ENCODE peak calls at places on chromosomes 5 and 9, in four cellular contexts. One of them, this sample, is unnamed.

GRCh38 chr5:95942414-95942813 is 19.2 kb downstream of the ELL2 start:
- DNase-seq in A549: no peak
- DNase-seq in fibroblast of the conjunctiva: no peak
- DNase-seq in T-helper 9 cell: no peak
- DNase-seq in this sample: no peak

GRCh38 chr9:4106744-4107143 is 193.1 kb downstream of the GLIS3 start:
- DNase-seq in A549: no peak
- DNase-seq in fibroblast of the conjunctiva: no peak
- DNase-seq in T-helper 9 cell: no peak
- DNase-seq in this sample: no peak

GRCh38 chr5:16916262-16916878 is 19.7 kb downstream of the MYO10 start:
- DNase-seq in A549: peak
- DNase-seq in fibroblast of the conjunctiva: peak
- DNase-seq in T-helper 9 cell: no peak
- DNase-seq in this sample: peak

GRCh38 chr5:96702503-96703383 is 40.6 kb downstream of the CAST start:
- DNase-seq in A549: peak
- DNase-seq in fibroblast of the conjunctiva: peak
- DNase-seq in T-helper 9 cell: peak
- DNase-seq in this sample: peak

GRCh38 chr9:76049341-76049740 is 158.9 kb downstream of the PCSK5 start:
- DNase-seq in A549: no peak
- DNase-seq in fibroblast of the conjunctiva: no peak
- DNase-seq in T-helper 9 cell: no peak
- DNase-seq in this sample: peak

GRCh38 chr9:33129886-33130284 is 37.3 kb downstream of the B4GALT1 start:
- DNase-seq in A549: no peak
- DNase-seq in fibroblast of the conjunctiva: no peak
- DNase-seq in T-helper 9 cell: no peak
- DNase-seq in this sample: peak

GRCh38 chr5:103208460-103208859 is 50.1 kb upstream of the MACIR start:
- DNase-seq in A549: no peak
- DNase-seq in fibroblast of the conjunctiva: no peak
- DNase-seq in T-helper 9 cell: no peak
- DNase-seq in this sample: no peak

GRCh38 chr9:117672397-117672796 is 31.8 kb upstream of the TLR4 start:
- DNase-seq in A549: peak
- DNase-seq in fibroblast of the conjunctiva: no peak
- DNase-seq in T-helper 9 cell: no peak
- DNase-seq in this sample: no peak

GRCh38 chr5:109160468-109160867 is 249.3 kb downstream of the PJA2 start:
- DNase-seq in A549: no peak
- DNase-seq in fibroblast of the conjunctiva: no peak
- DNase-seq in T-helper 9 cell: no peak
- DNase-seq in this sample: no peak

GRCh38 chr9:96818535-96818934 is 35.8 kb downstream of the ZNF782 start:
- DNase-seq in A549: peak
- DNase-seq in fibroblast of the conjunctiva: no peak
- DNase-seq in T-helper 9 cell: no peak
- DNase-seq in this sample: no peak

GRCh38 chr9:613771-614347 is 227.6 kb upstream of the DMRT1 start:
- DNase-seq in A549: peak
- DNase-seq in fibroblast of the conjunctiva: peak
- DNase-seq in T-helper 9 cell: no peak
- DNase-seq in this sample: peak

GRCh38 chr5:154206291-154206690 is 15.8 kb downstream of the GALNT10 start:
- DNase-seq in A549: no peak
- DNase-seq in fibroblast of the conjunctiva: no peak
- DNase-seq in T-helper 9 cell: no peak
- DNase-seq in this sample: no peak

GRCh38 chr9:27528886-27529315 is 713 bp downstream of the MOB3B start:
- DNase-seq in A549: peak
- DNase-seq in fibroblast of the conjunctiva: no peak
- DNase-seq in T-helper 9 cell: peak
- DNase-seq in this sample: peak

GRCh38 chr9:128892223-128892892 is 10.4 kb downstream of the LRRC8A start:
- DNase-seq in A549: peak
- DNase-seq in fibroblast of the conjunctiva: peak
- DNase-seq in T-helper 9 cell: no peak
- DNase-seq in this sample: peak

GRCh38 chr9:130042931-130043653 is at the start of gene FNBP1:
- DNase-seq in A549: peak
- DNase-seq in fibroblast of the conjunctiva: peak
- DNase-seq in T-helper 9 cell: peak
- DNase-seq in this sample: peak

GRCh38 chr5:541148-541887 is 17.1 kb upstream of the SLC9A3 start:
- DNase-seq in A549: no peak
- DNase-seq in fibroblast of the conjunctiva: no peak
- DNase-seq in T-helper 9 cell: no peak
- DNase-seq in this sample: no peak

GRCh38 chr5:10699987-10700386 is 61.0 kb downstream of the DAP start:
- DNase-seq in A549: no peak
- DNase-seq in fibroblast of the conjunctiva: no peak
- DNase-seq in T-helper 9 cell: no peak
- DNase-seq in this sample: no peak

GRCh38 chr9:134699343-134699740 is 57.7 kb downstream of the COL5A1 start:
- DNase-seq in A549: no peak
- DNase-seq in fibroblast of the conjunctiva: no peak
- DNase-seq in T-helper 9 cell: no peak
- DNase-seq in this sample: no peak

GRCh38 chr9:97802276-97802675 is 50.8 kb upstream of the FOXE1 start:
- DNase-seq in A549: peak
- DNase-seq in fibroblast of the conjunctiva: no peak
- DNase-seq in T-helper 9 cell: no peak
- DNase-seq in this sample: peak

GRCh38 chr5:151070449-151070848 is 10.4 kb downstream of the TNIP1 start:
- DNase-seq in A549: no peak
- DNase-seq in fibroblast of the conjunctiva: no peak
- DNase-seq in T-helper 9 cell: no peak
- DNase-seq in this sample: no peak

GRCh38 chr9:125472926-125473701 is 211.5 kb downstream of the GAPVD1 start:
- DNase-seq in A549: no peak
- DNase-seq in fibroblast of the conjunctiva: peak
- DNase-seq in T-helper 9 cell: no peak
- DNase-seq in this sample: no peak

GRCh38 chr9:95729066-95729465 is 146.4 kb upstream of the ERCC6L2 start:
- DNase-seq in A549: no peak
- DNase-seq in fibroblast of the conjunctiva: no peak
- DNase-seq in T-helper 9 cell: no peak
- DNase-seq in this sample: no peak

GRCh38 chr5:81751836-81752643 is 1.1 kb upstream of the SSBP2 start:
- DNase-seq in A549: no peak
- DNase-seq in fibroblast of the conjunctiva: no peak
- DNase-seq in T-helper 9 cell: no peak
- DNase-seq in this sample: no peak

GRCh38 chr9:33381231-33381791 is 21.1 kb downstream of the AQP7 start:
- DNase-seq in A549: no peak
- DNase-seq in fibroblast of the conjunctiva: no peak
- DNase-seq in T-helper 9 cell: no peak
- DNase-seq in this sample: no peak

GRCh38 chr5:151651997-151652645 is 34.6 kb downstream of the SPARC start:
- DNase-seq in A549: peak
- DNase-seq in fibroblast of the conjunctiva: peak
- DNase-seq in T-helper 9 cell: peak
- DNase-seq in this sample: peak

GRCh38 chr9:726005-726404 is 115.5 kb upstream of the DMRT1 start:
- DNase-seq in A549: no peak
- DNase-seq in fibroblast of the conjunctiva: no peak
- DNase-seq in T-helper 9 cell: no peak
- DNase-seq in this sample: no peak

This sample was measured in Calu3.